ENCODE peak calls at places on chromosomes 4 and X, in ten cellular contexts. P, F, M, U, A, I, S, J, Q and C are unnamed samples.

GRCh38 chr4:170589597-170590191 is 499.9 kb upstream of the AADAT start:
- DNase-seq in M (no peak), F (no peak), U (peak), J (no peak), Q (no peak), I (peak), S (peak), P (peak), A (peak), C (no peak)

GRCh38 chr4:182881928-182882327 is 35.3 kb downstream of the DCTD start:
- DNase-seq in S (peak), A (no peak), M (no peak), Q (no peak), P (no peak), J (peak), F (no peak), I (no peak), U (no peak), C (no peak)

GRCh38 chr4:94116842-94117241 is 90.8 kb upstream of the SMARCAD1 start:
- DNase-seq in J (no peak), U (no peak), F (no peak), S (no peak), I (no peak), P (no peak), M (no peak), Q (no peak), A (no peak), C (no peak)

GRCh38 chrX:45479835-45480422 is 279.3 kb upstream of the DIPK2B start:
- DNase-seq in J (no peak), M (no peak), F (no peak), I (no peak), Q (no peak), U (peak), P (peak), A (peak), S (no peak), C (no peak)

GRCh38 chrX:65480960-65481359 is 53.6 kb downstream of the LAS1L start:
- DNase-seq in S (no peak), M (no peak), I (no peak), F (no peak), P (no peak), J (no peak), Q (no peak), U (no peak), A (no peak), C (no peak)

GRCh38 chrX:97267376-97267775 is 383.7 kb downstream of the RPA4 start:
- DNase-seq in J (no peak), Q (no peak), P (no peak), U (no peak), I (no peak), S (no peak), F (no peak), M (no peak), A (no peak), C (no peak)

GRCh38 chrX:108036298-108036973 is 8.4 kb upstream of the VSIG1 start:
- DNase-seq in F (no peak), J (no peak), A (peak), U (peak), S (no peak), I (peak), P (peak), M (no peak), Q (no peak), C (no peak)

GRCh38 chr4:121464854-121465253 is 84.0 kb upstream of the QRFPR start:
- DNase-seq in J (no peak), F (no peak), A (peak), I (no peak), M (no peak), Q (no peak), U (no peak), S (no peak), P (no peak), C (no peak)

GRCh38 chrX:24371391-24371972 is 11.0 kb downstream of the SUPT20HL1 start:
- DNase-seq in I (peak), F (peak), Q (peak), P (no peak), U (peak), M (peak), A (peak), J (peak), S (peak), C (peak)

GRCh38 chr4:176875026-176875425 is 82.3 kb upstream of the VEGFC start:
- DNase-seq in Q (no peak), U (no peak), F (no peak), A (no peak), M (no peak), I (no peak), P (no peak), J (no peak), S (no peak), C (no peak)

GRCh38 chrX:71578253-71579135 is at the start of gene GCNA:
- DNase-seq in S (no peak), M (no peak), I (no peak), F (no peak), Q (no peak), J (no peak), U (no peak), A (no peak), P (no peak), C (no peak)

GRCh38 chr4:71882113-71882512 is 98.2 kb upstream of the GC start:
- DNase-seq in Q (no peak), S (no peak), U (no peak), J (no peak), A (no peak), M (no peak), P (no peak), I (no peak), F (no peak), C (no peak)

GRCh38 chrX:154968353-154968752 is 54.2 kb downstream of the F8 start:
- DNase-seq in P (no peak), S (no peak), J (no peak), U (no peak), A (no peak), I (no peak), F (no peak), Q (no peak), M (no peak), C (no peak)

GRCh38 chr4:150906987-150907633 is 108.0 kb downstream of the LRBA start:
- DNase-seq in P (no peak), I (peak), M (no peak), F (peak), A (no peak), U (no peak), J (no peak), Q (no peak), S (no peak), C (no peak)

GRCh38 chrX:8672176-8672575 is 59.8 kb downstream of the ANOS1 start:
- DNase-seq in U (no peak), F (no peak), Q (no peak), A (no peak), J (no peak), I (no peak), S (no peak), P (no peak), M (no peak), C (no peak)

GRCh38 chr4:88448905-88449689 is 7.8 kb upstream of the HERC5 start:
- DNase-seq in M (no peak), I (no peak), F (no peak), J (no peak), A (no peak), Q (no peak), P (no peak), S (no peak), U (no peak), C (no peak)

GRCh38 chr4:39043058-39043696 is 11.0 kb upstream of the TMEM156 start:
- DNase-seq in S (no peak), M (no peak), P (no peak), I (no peak), J (no peak), Q (no peak), F (no peak), U (no peak), A (no peak), C (no peak)

GRCh38 chr4:76704133-76704881 is 193.6 kb downstream of the SOWAHB start:
- DNase-seq in U (no peak), M (no peak), S (no peak), A (peak), I (no peak), Q (no peak), P (no peak), J (no peak), F (no peak), C (peak)

GRCh38 chrX:149803458-149804062 is 21.8 kb downstream of the MAGEA9 start:
- DNase-seq in J (no peak), A (no peak), M (no peak), Q (no peak), S (no peak), U (no peak), P (no peak), F (no peak), I (no peak), C (no peak)

GRCh38 chr4:111982089-111982488 is 163.2 kb upstream of the FAM241A start:
- DNase-seq in M (no peak), S (no peak), J (no peak), I (peak), P (no peak), A (no peak), Q (no peak), F (no peak), U (no peak), C (no peak)

GRCh38 chrX:109830157-109830703 is 97.2 kb upstream of the ACSL4 start:
- DNase-seq in I (no peak), J (no peak), Q (no peak), S (no peak), M (no peak), F (no peak), U (no peak), P (no peak), A (no peak), C (no peak)

GRCh38 chr4:7761720-7762119 is 177.9 kb downstream of the AFAP1 start:
- DNase-seq in A (peak), U (no peak), I (peak), Q (peak), J (peak), P (no peak), M (peak), F (no peak), S (no peak), C (peak)

GRCh38 chrX:9558615-9559014 is 93.8 kb downstream of the TBL1X start:
- DNase-seq in I (peak), S (no peak), U (no peak), A (no peak), M (no peak), Q (no peak), P (no peak), J (no peak), F (no peak), C (no peak)

GRCh38 chrX:28979876-28980275 is 392.6 kb downstream of the IL1RAPL1 start:
- DNase-seq in S (no peak), A (no peak), I (no peak), M (no peak), U (no peak), J (no peak), Q (no peak), F (no peak), P (no peak), C (no peak)

GRCh38 chr4:336099-336892 is 1.3 kb upstream of the ZNF141 start:
- DNase-seq in J (peak), S (no peak), A (no peak), F (no peak), I (peak), P (no peak), M (no peak), Q (peak), U (no peak), C (no peak)